ENCODE peak calls at places on chromosome 18, in four cellular contexts. I, E, D and S are unnamed samples.
A peak's percentile ranks its signal among the peaks of the same experiment; 100 is the strongest.

GRCh38 chr18:43587538-43588153 is 310.4 kb upstream of the SYT4 start:
- DNase-seq in E (peak; percentile 36), D (peak; percentile 43), I (peak; percentile 37), S (no peak)

GRCh38 chr18:34821669-34822210 is 111.6 kb downstream of the DTNA start:
- DNase-seq in D (no peak), E (no peak), I (no peak), S (peak; percentile 1)

GRCh38 chr18:72075040-72075439 is 469.1 kb downstream of the CBLN2 start:
- DNase-seq in I (no peak), E (no peak), D (no peak), S (no peak)

GRCh38 chr18:31549416-31549815 is 42.3 kb upstream of the TTR start:
- DNase-seq in I (no peak), E (no peak), D (no peak), S (no peak)

GRCh38 chr18:10140928-10141327 is 227.1 kb downstream of the VAPA start:
- DNase-seq in E (peak; percentile 57), I (no peak), D (no peak), S (peak; percentile 31)

GRCh38 chr18:79400091-79400590 is 4.4 kb downstream of the NFATC1 start:
- DNase-seq in D (no peak), I (peak; percentile 63), E (no peak), S (peak; percentile 32)

GRCh38 chr18:57807336-57808117 is 4.4 kb upstream of the ATP8B1 start:
- DNase-seq in E (peak; percentile 89), I (no peak), D (peak; percentile 88), S (no peak)

GRCh38 chr18:46497129-46497528 is 159.9 kb downstream of the LOXHD1 start:
- DNase-seq in I (peak; percentile 88), E (peak; percentile 14), D (no peak), S (no peak)

GRCh38 chr18:41324934-41325333 is 630.1 kb upstream of the PIK3C3 start:
- DNase-seq in I (no peak), E (peak; percentile 69), D (no peak), S (no peak)

GRCh38 chr18:13418013-13418710 is 199.6 kb downstream of the LDLRAD4 start:
- DNase-seq in D (no peak), E (no peak), I (no peak), S (no peak)

GRCh38 chr18:48203961-48204666 is 205.1 kb downstream of the ZBTB7C start:
- DNase-seq in I (no peak), D (no peak), E (no peak), S (no peak)

GRCh38 chr18:45626330-45627203 is 11.3 kb downstream of the SLC14A2 start:
- DNase-seq in D (no peak), E (peak; percentile 75), I (peak; percentile 90), S (no peak)

GRCh38 chr18:22197668-22198067 is 28.3 kb downstream of the GATA6 start:
- DNase-seq in D (peak; percentile 78), I (no peak), E (peak; percentile 56), S (no peak)

GRCh38 chr18:398866-399637 is 101.4 kb downstream of the COLEC12 start:
- DNase-seq in E (no peak), D (no peak), I (no peak), S (no peak)

GRCh38 chr18:78595453-78595852 is 384.2 kb upstream of the SALL3 start:
- DNase-seq in D (no peak), E (no peak), I (no peak), S (no peak)

GRCh38 chr18:24019641-24020331 is 5.2 kb downstream of the TTC39C start:
- DNase-seq in D (no peak), E (peak; percentile 73), I (no peak), S (no peak)

GRCh38 chr18:61831071-61831470 is 61.7 kb downstream of the RNF152 start:
- DNase-seq in I (no peak), E (peak; percentile 18), D (peak; percentile 96), S (no peak)

GRCh38 chr18:26931659-26932058 is 66.2 kb upstream of the AQP4 start:
- DNase-seq in D (no peak), E (no peak), I (no peak), S (no peak)

GRCh38 chr18:30945769-30946168 is 96.8 kb downstream of the DSC3 start:
- DNase-seq in D (no peak), E (peak; percentile 15), I (peak; percentile 7), S (no peak)

GRCh38 chr18:35524236-35524635 is 26.5 kb upstream of the INO80C start:
- DNase-seq in I (no peak), D (no peak), E (no peak), S (no peak)

GRCh38 chr18:44701227-44701626 is 20.5 kb downstream of the SETBP1 start:
- DNase-seq in E (peak; percentile 31), D (no peak), I (no peak), S (no peak)

GRCh38 chr18:48869591-48869990 is 81.2 kb downstream of the SMAD7 start:
- DNase-seq in I (no peak), D (no peak), E (no peak), S (no peak)

GRCh38 chr18:3597159-3597977 is 147.4 kb downstream of the TGIF1 start:
- DNase-seq in D (no peak), E (no peak), I (no peak), S (no peak)

GRCh38 chr18:61556862-61557261 is 223.6 kb downstream of the CDH20 start:
- DNase-seq in E (no peak), D (no peak), I (no peak), S (no peak)

DNA sequence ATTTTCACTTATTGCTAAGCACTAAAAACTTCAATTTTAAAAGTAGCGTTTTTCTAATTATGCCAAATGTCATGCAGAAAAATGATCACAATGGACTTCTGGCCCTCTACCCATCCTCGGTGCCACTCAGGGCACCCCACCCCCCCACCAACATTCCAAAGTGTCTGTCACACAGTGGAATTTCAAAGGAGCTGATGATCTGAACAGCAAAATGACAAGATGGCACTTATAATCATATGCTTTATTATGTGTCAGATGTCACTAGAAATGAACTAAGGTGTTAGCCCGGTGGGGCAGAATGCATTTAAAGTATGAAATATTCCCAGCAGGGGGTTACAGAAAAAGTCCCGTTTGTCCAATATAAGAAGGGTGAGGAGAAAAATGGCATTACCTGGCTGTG is 360.7 kb upstream of the RAB12 start:
- DNase-seq in I (no peak), E (no peak), D (no peak), S (no peak)
- H3K4me2 ChIP-seq in I (no peak overlapping the region), E (no peak overlapping the region), D (no peak overlapping the region), S (no peak overlapping the region)

GRCh38 chr18:56248613-56249235 is 389.7 kb downstream of the TXNL1 start:
- DNase-seq in D (no peak), E (no peak), I (no peak), S (no peak)
- H3K4me2 ChIP-seq in D (no peak overlapping the region), E (no peak overlapping the region), I (no peak overlapping the region), S (no peak overlapping the region)

GRCh38 chr18:33669589-33669988 is 91.6 kb downstream of the ASXL3 start:
- DNase-seq in E (no peak), D (no peak), I (no peak), S (no peak)

GRCh38 chr18:33676593-33676992 is 98.6 kb downstream of the ASXL3 start:
- DNase-seq in D (no peak), E (no peak), I (no peak), S (no peak)

GRCh38 chr18:33670052-33670451 is 92.0 kb downstream of the ASXL3 start:
- DNase-seq in E (no peak), I (no peak), D (no peak), S (no peak)

GRCh38 chr18:33677891-33678290 is 99.9 kb downstream of the ASXL3 start:
- DNase-seq in I (no peak), E (no peak), D (no peak), S (no peak)

GRCh38 chr18:33673689-33674088 is 95.7 kb downstream of the ASXL3 start:
- DNase-seq in D (peak; percentile 30), I (peak; percentile 19), E (no peak), S (no peak)
- H3K4me2 ChIP-seq in D (no peak overlapping the region), I (no peak overlapping the region), E (no peak overlapping the region), S (no peak overlapping the region)

GRCh38 chr18:59269563-59270214 is 3.6 kb downstream of the RAX start:
- DNase-seq in E (no peak), I (no peak), D (no peak), S (no peak)
- H3K4me2 ChIP-seq in E (no peak overlapping the region), I (peak overlapping the region; percentile 92), D (no peak overlapping the region), S (peak overlapping the region; percentile 83)

GRCh38 chr18:53586923-53587322 is 637.5 kb downstream of the MBD2 start:
- DNase-seq in I (no peak), E (no peak), D (no peak), S (no peak)
- H3K4me2 ChIP-seq in I (no peak overlapping the region), E (no peak overlapping the region), D (no peak overlapping the region), S (no peak overlapping the region)